ENCODE peak calls at places on chromosomes 12 and 14, in ten cellular contexts. M is HepG2, D is body of pancreas, Z is gastrocnemius medialis, Y is HCT116, G is IMR-90, L is upper lobe of left lung, J is right lobe of liver, F is heart left ventricle, N is A549. O is an unnamed sample.

GRCh38 chr12:88242939-88243338 is 100.8 kb downstream of the TMTC3 start:
- ATAC-seq in M (no peak), D (no peak), Z (no peak), Y (no peak), G (no peak), L (no peak), J (no peak), F (no peak), N (no peak), O (no peak)

GRCh38 chr14:98514016-98514415 is 758.0 kb downstream of the BCL11B start:
- ATAC-seq in M (no peak), D (no peak), Z (no peak), Y (no peak), G (no peak), L (no peak), J (no peak), F (no peak), N (no peak), O (no peak)

GRCh38 chr14:31944256-31945073 is 132.6 kb upstream of the ARHGAP5 start:
- ATAC-seq in M (peak), D (no peak), Z (no peak), Y (peak), G (no peak), L (no peak), J (peak), F (peak), N (peak), O (no peak)

GRCh38 chr12:63069860-63070617 is 81.0 kb downstream of the AVPR1A start:
- ATAC-seq in M (no peak), D (no peak), Z (no peak), Y (no peak), G (no peak), L (no peak), J (no peak), F (peak), N (no peak), O (no peak)

GRCh38 chr12:93390025-93390424 is 12.3 kb downstream of the NUDT4 start:
- ATAC-seq in M (no peak), D (no peak), Z (no peak), Y (no peak), G (no peak), L (no peak), J (no peak), F (no peak), N (no peak), O (no peak)

GRCh38 chr14:98704441-98704840 is 567.6 kb downstream of the BCL11B start:
- ATAC-seq in M (no peak), D (no peak), Z (no peak), Y (no peak), G (no peak), L (no peak), J (peak), F (no peak), N (no peak), O (no peak)

GRCh38 chr12:6367969-6368892 is 7.1 kb downstream of the SCNN1A start:
- ATAC-seq in M (no peak), D (no peak), Z (peak), Y (no peak), G (no peak), L (no peak), J (peak), F (no peak), N (no peak), O (no peak)

GRCh38 chr12:64682572-64683277 is 72.4 kb downstream of the RASSF3 start:
- ATAC-seq in M (no peak), D (peak), Z (no peak), Y (no peak), G (peak), L (peak), J (no peak), F (peak), N (no peak), O (peak)

GRCh38 chr12:13187399-13187798 is 9.1 kb upstream of the EMP1 start:
- ATAC-seq in M (no peak), D (peak), Z (no peak), Y (peak), G (peak), L (no peak), J (peak), F (no peak), N (peak), O (no peak)

GRCh38 chr14:38201137-38201828 is 6.4 kb upstream of the SSTR1 start:
- ATAC-seq in M (peak), D (no peak), Z (no peak), Y (no peak), G (no peak), L (no peak), J (no peak), F (no peak), N (no peak), O (no peak)

GRCh38 chr14:69727860-69728259 is 39.1 kb upstream of the SRSF5 start:
- ATAC-seq in M (no peak), D (no peak), Z (no peak), Y (no peak), G (no peak), L (no peak), J (no peak), F (no peak), N (no peak), O (no peak)

GRCh38 chr14:49858383-49858782 is 5.8 kb upstream of the NEMF start:
- ATAC-seq in M (no peak), D (no peak), Z (no peak), Y (no peak), G (no peak), L (no peak), J (no peak), F (no peak), N (no peak), O (no peak)
- TF ChIP-seq POLR2A in M (no peak), D (no peak), Z (no peak), Y (no peak), G (no peak), L (no peak), J (no peak), F (no peak), N (no peak), O (no peak)

GRCh38 chr12:3431685-3432084 is 59.3 kb upstream of the PRMT8 start:
- ATAC-seq in M (peak), D (no peak), Z (no peak), Y (no peak), G (no peak), L (peak), J (no peak), F (no peak), N (no peak), O (no peak)
- TF ChIP-seq POLR2A in M (no peak), D (no peak), Z (no peak), Y (no peak), G (no peak), L (no peak), J (no peak), F (no peak), N (no peak), O (no peak)

DNA sequence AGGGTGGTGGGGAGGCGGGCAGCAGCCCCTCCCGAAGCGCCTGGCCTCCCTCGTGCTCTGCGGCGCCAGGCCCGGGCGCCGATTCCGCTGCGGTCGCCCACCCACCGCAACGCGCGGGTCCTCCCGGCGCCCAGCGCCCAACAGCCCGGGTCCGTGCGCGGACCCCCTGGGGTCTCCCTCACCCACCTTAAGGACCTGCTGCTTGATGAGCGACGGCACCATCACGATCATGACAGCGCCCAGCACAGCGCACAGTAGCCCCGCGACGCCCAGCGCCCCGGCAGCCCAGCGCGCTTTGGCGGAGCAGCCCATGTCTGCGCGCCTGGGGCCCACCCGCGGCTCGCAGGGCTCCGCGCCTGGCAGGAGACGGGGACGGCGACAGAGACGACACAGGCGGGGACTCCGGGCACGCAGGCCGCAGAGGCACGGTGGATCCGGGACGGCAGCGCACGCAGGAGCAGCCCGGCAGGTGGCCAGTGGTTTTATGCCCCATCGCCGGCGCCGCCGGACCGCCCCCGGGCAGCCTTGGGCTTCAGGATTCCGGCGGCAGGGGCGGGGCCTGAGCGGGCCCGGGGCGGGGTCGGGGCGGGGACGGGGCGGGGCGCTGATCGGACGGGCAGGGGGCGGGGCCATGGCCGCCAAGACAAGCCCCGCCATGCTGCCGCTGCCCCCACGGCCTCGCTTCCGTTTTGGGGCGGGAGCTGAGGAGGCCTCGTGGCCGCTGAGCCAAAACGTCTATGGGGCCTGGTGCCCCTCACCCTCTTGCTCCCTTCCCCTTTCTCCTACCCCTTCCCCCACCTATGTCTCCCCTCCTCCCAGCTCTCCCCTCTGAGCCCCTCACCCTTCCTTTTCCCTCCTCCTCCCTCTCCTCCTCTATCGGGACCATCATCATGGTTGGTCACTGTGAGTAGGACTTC is at the start of gene SCARB1:
- ATAC-seq in M (peak), D (peak), Z (peak), Y (peak), G (peak), L (peak), J (peak), F (peak), N (peak), O (peak)
- TF ChIP-seq POLR2A in M (peak), D (peak), Z (peak), Y (peak), G (no peak), L (peak), J (peak), F (peak), N (peak), O (peak)

GRCh38 chr14:104383931-104384775 is 195.4 kb upstream of the C14orf180 start:
- ATAC-seq in M (no peak), D (no peak), Z (no peak), Y (no peak), G (no peak), L (no peak), J (no peak), F (peak), N (no peak), O (no peak)
- TF ChIP-seq POLR2A in M (no peak), D (no peak), Z (no peak), Y (no peak), G (no peak), L (no peak), J (no peak), F (no peak), N (no peak), O (no peak)

DNA sequence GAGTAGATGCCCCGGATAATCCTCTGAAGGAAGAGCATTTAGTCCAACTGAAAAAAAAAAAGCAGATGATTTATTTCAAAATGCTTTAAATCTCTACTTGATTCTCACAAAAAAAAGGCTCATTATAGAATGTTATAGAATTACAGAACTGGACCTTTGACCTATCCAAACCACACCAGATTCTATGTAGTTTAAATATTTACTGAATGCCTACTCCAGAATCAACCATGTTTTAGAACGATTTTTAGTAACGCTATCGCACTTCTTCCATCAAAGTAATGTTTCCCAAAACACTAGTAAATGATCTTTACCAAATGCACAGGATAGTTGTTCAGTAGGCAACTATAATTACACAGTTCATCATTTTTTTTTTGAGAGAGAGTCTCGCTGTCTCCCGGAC is 2.6 kb downstream of the RPS29 start:
- ATAC-seq in M (no peak), D (no peak), Z (no peak), Y (no peak), G (no peak), L (no peak), J (no peak), F (no peak), N (no peak), O (no peak)
- TF ChIP-seq POLR2A in M (no peak), D (no peak), Z (no peak), Y (no peak), G (no peak), L (no peak), J (no peak), F (no peak), N (no peak), O (no peak)

GRCh38 chr14:105854600-105855245 is 328.3 kb downstream of the TMEM121 start:
- ATAC-seq in M (no peak), D (no peak), Z (no peak), Y (no peak), G (no peak), L (no peak), J (no peak), F (no peak), N (no peak), O (no peak)
- TF ChIP-seq POLR2A in M (no peak), D (no peak), Z (no peak), Y (no peak), G (no peak), L (no peak), J (no peak), F (no peak), N (no peak), O (no peak)